ENCODE peak calls at places on chromosomes 11 and 22, in four cellular contexts. H is A549, P is fibroblast of pulmonary artery, F is HepG2. E is an unnamed sample.
A peak's percentile ranks its signal among the peaks of the same experiment; 100 is the strongest.

GRCh38 chr22:50577697-50577986 is 585 bp downstream of the CPT1B start:
- DNase-seq in H (no peak), P (no peak), F (no peak), E (no peak)

GRCh38 chr11:57100638-57101312 is 81.0 kb upstream of the LRRC55 start:
- DNase-seq in H (no peak), P (peak; percentile 11), F (no peak), E (no peak)

GRCh38 chr11:46234261-46234660 is 43.2 kb upstream of the CREB3L1 start:
- DNase-seq in H (no peak), P (no peak), F (no peak), E (no peak)

GRCh38 chr11:57422669-57423068 is 4.3 kb downstream of the SLC43A3 start:
- DNase-seq in H (no peak), P (no peak), F (no peak), E (no peak)

GRCh38 chr22:50218996-50219727 is 18.4 kb downstream of the SELENOO start:
- DNase-seq in H (no peak), P (peak; percentile 82), F (peak; percentile 32), E (peak; percentile 61)

GRCh38 chr11:17407575-17407974 is 19.1 kb upstream of the KCNJ11 start:
- DNase-seq in H (no peak), P (no peak), F (no peak), E (no peak)

GRCh38 chr11:1931326-1931725 is 11.8 kb downstream of the TNNT3 start:
- DNase-seq in H (no peak), P (peak; percentile 45), F (no peak), E (peak; percentile 70)

GRCh38 chr11:115257286-115258077 is 246.7 kb downstream of the CADM1 start:
- DNase-seq in H (no peak), P (no peak), F (no peak), E (no peak)

GRCh38 chr11:18790820-18791174 is 801 bp downstream of the PTPN5 start:
- DNase-seq in H (no peak), P (no peak), F (no peak), E (no peak)

GRCh38 chr11:134139873-134140331 is 71.0 kb downstream of the JAM3 start:
- DNase-seq in H (peak; percentile 8), P (peak; percentile 92), F (peak; percentile 58), E (peak; percentile 92)
- H3K4me3 ChIP-seq in H (no peak overlapping the region), P (no peak overlapping the region), F (no peak overlapping the region), E (no peak overlapping the region)

GRCh38 chr11:70569996-70570692 is 171.8 kb downstream of the CTTN start:
- DNase-seq in H (no peak), P (no peak), F (no peak), E (no peak)

GRCh38 chr11:70567680-70568503 is 169.6 kb downstream of the CTTN start:
- DNase-seq in H (no peak), P (peak; percentile 29), F (no peak), E (peak; percentile 32)

GRCh38 chr11:70566768-70567530 is 168.6 kb downstream of the CTTN start:
- DNase-seq in H (no peak), P (no peak), F (no peak), E (no peak)

GRCh38 chr11:70569173-70569890 is 171.0 kb downstream of the CTTN start:
- DNase-seq in H (no peak), P (no peak), F (no peak), E (no peak)

DNA sequence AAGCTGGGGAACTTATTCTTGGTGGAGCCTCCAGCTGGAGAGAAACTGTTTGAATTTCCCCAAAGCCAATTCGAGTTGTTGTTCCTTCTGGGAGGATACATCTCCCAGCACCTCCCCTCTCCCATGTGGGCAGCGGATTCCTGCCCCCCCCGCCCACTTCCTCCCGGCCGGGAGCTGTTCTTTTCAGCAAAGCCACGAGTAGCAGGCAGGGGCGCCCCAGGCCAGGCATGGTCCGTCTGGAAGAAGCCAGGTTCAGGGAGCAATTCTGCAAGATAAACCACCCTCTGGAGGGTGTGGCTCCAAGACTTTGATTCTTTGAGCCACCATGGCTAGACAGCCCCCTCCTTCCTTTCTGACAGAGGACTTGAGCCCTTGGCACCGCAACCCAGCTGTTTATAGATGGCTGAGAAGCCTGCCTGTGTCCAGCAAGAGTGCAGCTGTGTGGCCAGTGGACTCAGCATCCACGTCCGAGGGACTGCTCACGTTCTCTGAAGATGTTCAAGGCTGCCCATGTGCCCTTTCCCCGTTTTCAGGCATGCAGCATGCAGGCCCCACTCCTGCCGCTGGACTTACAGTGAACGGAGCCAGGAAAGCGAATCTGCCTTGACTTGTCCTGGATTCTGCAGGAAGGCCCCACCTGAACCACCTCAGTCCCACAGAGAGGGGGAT is 170.3 kb downstream of the CTTN start:
- DNase-seq in H (no peak), P (peak; percentile 39), F (no peak), E (peak; percentile 27)
- TF ChIP-seq CTCF in H (no peak), P (peak; percentile 13), F (no peak), E (peak; percentile 21)

GRCh38 chr22:30607939-30608338 is 965 bp downstream of the TCN2 start:
- DNase-seq in H (no peak), P (no peak), F (no peak), E (no peak)

GRCh38 chr22:30607300-30607930 is 441 bp downstream of the TCN2 start:
- DNase-seq in H (no peak), P (no peak), F (no peak), E (no peak)

GRCh38 chr22:30604723-30605122 is 2.3 kb upstream of the TCN2 start:
- DNase-seq in H (no peak), P (no peak), F (no peak), E (no peak)

GRCh38 chr22:30606455-30607299 is at the start of gene TCN2:
- DNase-seq in H (peak; percentile 69), P (peak; percentile 89), F (peak; percentile 41), E (peak; percentile 59)

GRCh38 chr22:30605449-30606110 is 1.4 kb upstream of the TCN2 start:
- DNase-seq in H (peak; percentile 69), P (peak; percentile 59), F (peak; percentile 44), E (peak; percentile 45)
- H3K4me3 ChIP-seq in H (peak overlapping the region; percentile 51), P (peak overlapping the region; percentile 57), F (no peak overlapping the region), E (no peak overlapping the region)

DNA sequence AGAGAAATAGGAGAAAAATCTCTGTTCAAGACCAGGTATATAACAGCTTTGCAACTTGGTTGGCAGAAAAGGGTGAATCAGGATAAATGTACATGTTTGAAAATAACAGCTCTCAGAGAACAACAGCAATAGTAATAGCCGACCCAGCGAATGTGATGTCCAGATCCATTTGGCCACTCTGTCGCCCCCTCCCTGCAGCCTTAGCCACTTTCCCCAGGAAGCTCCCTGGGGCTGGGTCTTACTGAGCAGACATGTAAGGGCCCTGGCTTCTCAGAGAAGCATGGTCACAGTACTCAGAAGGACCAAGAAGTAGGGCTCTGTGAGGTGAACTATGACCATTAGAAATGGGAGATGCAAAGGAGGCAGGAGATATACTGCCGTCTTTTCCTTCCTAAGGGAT is 154.1 kb upstream of the SNX19 start:
- DNase-seq in H (no peak), P (no peak), F (no peak), E (no peak)
- TF ChIP-seq CTCF in H (no peak), P (no peak), F (no peak), E (no peak)

GRCh38 chr22:30562391-30562790 is 12.1 kb downstream of the GAL3ST1 start:
- DNase-seq in H (peak; percentile 49), P (no peak), F (no peak), E (no peak)

GRCh38 chr22:30566125-30566524 is 8.3 kb downstream of the GAL3ST1 start:
- DNase-seq in H (no peak), P (no peak), F (peak; percentile 80), E (no peak)

GRCh38 chr22:30564045-30564765 is 10.3 kb downstream of the GAL3ST1 start:
- DNase-seq in H (no peak), P (no peak), F (no peak), E (no peak)

GRCh38 chr22:30565341-30565740 is 9.1 kb downstream of the GAL3ST1 start:
- DNase-seq in H (no peak), P (no peak), F (no peak), E (peak; percentile 16)

GRCh38 chr22:30564766-30565118 is 9.7 kb downstream of the GAL3ST1 start:
- DNase-seq in H (no peak), P (no peak), F (no peak), E (no peak)
- H3K4me3 ChIP-seq in H (no peak overlapping the region), P (no peak overlapping the region), F (no peak overlapping the region), E (no peak overlapping the region)

GRCh38 chr11:77548552-77549439 is 41.0 kb upstream of the AQP11 start:
- DNase-seq in H (no peak), P (no peak), F (no peak), E (no peak)
- TF ChIP-seq CTCF in H (peak; percentile 17), P (no peak), F (no peak), E (no peak)

GRCh38 chr22:43923631-43924548 is at the start of gene PNPLA3:
- DNase-seq in H (peak; percentile 79), P (peak; percentile 84), F (peak; percentile 77), E (peak; percentile 75)

GRCh38 chr22:43923191-43923590 is 414 bp upstream of the PNPLA3 start:
- DNase-seq in H (no peak), P (no peak), F (no peak), E (peak; percentile 22)

GRCh38 chr22:43926349-43926710 is 2.7 kb downstream of the PNPLA3 start:
- DNase-seq in H (no peak), P (no peak), F (no peak), E (no peak)

GRCh38 chr22:43928418-43929307 is 5.1 kb downstream of the PNPLA3 start:
- DNase-seq in H (no peak), P (no peak), F (no peak), E (no peak)

DNA sequence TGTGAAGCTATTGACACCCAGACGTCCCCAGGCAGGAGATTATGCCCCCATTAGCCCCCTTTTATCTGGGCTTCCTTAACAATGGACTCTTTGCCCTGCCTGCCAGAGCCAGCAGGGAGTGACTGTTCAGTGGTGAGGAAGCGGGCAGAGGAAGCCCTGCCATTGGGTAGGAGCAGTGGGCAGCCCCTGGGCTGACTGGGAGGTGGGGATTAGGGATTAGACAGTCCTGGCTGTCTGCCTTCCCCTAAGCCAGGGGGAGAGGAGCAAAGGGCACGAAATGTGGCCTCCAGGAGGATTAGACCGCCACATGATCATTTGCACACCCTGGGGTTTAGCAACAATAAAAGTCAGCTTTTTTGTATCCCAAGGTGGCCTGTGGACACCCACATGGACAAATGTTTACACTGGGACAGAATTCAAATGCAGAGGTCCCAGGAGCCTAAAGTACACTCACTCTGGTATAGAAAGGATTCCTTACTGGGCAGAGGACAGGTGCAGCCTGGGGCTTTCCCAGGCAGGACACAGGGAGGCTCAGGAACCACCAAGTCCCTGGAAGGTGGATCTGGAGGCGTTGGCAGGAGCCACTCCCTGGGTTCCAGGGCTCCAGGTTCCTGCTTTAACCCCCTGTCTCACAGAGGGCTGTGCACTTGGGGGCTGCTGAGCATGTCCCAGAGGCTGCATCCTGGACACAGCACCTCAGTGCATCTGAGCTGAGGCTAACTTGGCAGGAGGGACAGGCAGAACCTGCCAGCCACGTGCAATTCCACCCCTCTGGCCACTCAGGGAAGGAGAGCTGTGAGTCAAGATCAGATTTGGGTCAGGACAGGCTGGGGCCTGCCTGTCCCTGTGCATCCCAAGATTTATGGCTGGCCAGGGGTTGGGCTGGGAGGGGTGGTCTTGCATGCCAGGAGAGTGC is 2.1 kb downstream of the PNPLA3 start:
- DNase-seq in H (no peak), P (peak; percentile 11), F (peak; percentile 95), E (no peak)
- H3K4me3 ChIP-seq in H (no peak overlapping the region), P (peak overlapping the region; percentile 74), F (peak overlapping the region; percentile 85), E (no peak overlapping the region)

E was measured in fibroblast of the aortic adventitia.